ENCODE peak calls at places on chromosomes 7 and 10, in eight cellular contexts. O is CD8-positive, alpha-beta T cell; K is uterus; C is astrocyte of the cerebellum; L is Peyer's patch; E is endodermal cell; N is astrocyte of the spinal cord; A is AG10803. P is an unnamed sample.

GRCh38 chr10:5413012-5413938 is 918 bp downstream of the NET1 start:
- DNase-seq in O (no peak), N (peak; percentile 52), K (no peak), C (peak; percentile 36), L (no peak), A (peak; percentile 43), E (peak; percentile 66), P (peak; percentile 68)

GRCh38 chr7:63114371-63114985 is 884.2 kb upstream of the ZNF722 start:
- DNase-seq in O (no peak), A (no peak), E (no peak), C (no peak), K (no peak), L (no peak), N (no peak), P (no peak)

GRCh38 chr10:92914478-92915066 is 66.3 kb downstream of the EXOC6 start:
- DNase-seq in K (peak; percentile 20), L (peak; percentile 84), C (peak; percentile 11), A (peak; percentile 43), N (peak; percentile 54), O (peak; percentile 33), E (peak; percentile 85), P (peak; percentile 63)

GRCh38 chr7:95246935-95247370 is 77.4 kb downstream of the PON1 start:
- DNase-seq in O (no peak), E (peak; percentile 81), N (peak; percentile 78), C (peak; percentile 80), A (peak; percentile 72), K (peak; percentile 38), L (peak; percentile 68), P (peak; percentile 77)

GRCh38 chr10:6583447-6583846 is 3.4 kb upstream of the PRKCQ start:
- DNase-seq in C (no peak), K (no peak), O (peak; percentile 58), N (no peak), L (peak; percentile 65), A (no peak), E (no peak), P (no peak)

GRCh38 chr10:25707976-25708671 is 225.9 kb upstream of the MYO3A start:
- DNase-seq in E (no peak), K (no peak), N (no peak), C (no peak), L (no peak), O (no peak), A (no peak), P (no peak)

GRCh38 chr10:114374141-114374791 is 30.0 kb downstream of the AFAP1L2 start:
- DNase-seq in N (peak; percentile 56), C (peak; percentile 62), K (peak; percentile 87), A (no peak), O (no peak), E (no peak), L (peak; percentile 61), P (no peak)

GRCh38 chr7:18846765-18847215 is 270.6 kb downstream of the TWIST1 start:
- DNase-seq in L (no peak), K (no peak), N (no peak), A (peak; percentile 86), O (no peak), E (no peak), C (no peak), P (no peak)

GRCh38 chr10:100998991-100999741 is 442 bp upstream of the LZTS2 start:
- DNase-seq in O (peak; percentile 77), C (no peak), A (peak; percentile 71), E (peak; percentile 92), L (peak; percentile 89), N (peak; percentile 72), K (peak; percentile 77), P (peak; percentile 68)

GRCh38 chr7:148327379-148327778 is 263.2 kb upstream of the C7orf33 start:
- DNase-seq in E (peak; percentile 20), A (no peak), C (no peak), N (no peak), L (no peak), K (no peak), O (no peak), P (peak; percentile 89)

GRCh38 chr7:42348627-42349026 is 111.6 kb upstream of the GLI3 start:
- DNase-seq in A (peak; percentile 54), C (no peak), L (no peak), N (no peak), E (no peak), K (peak; percentile 30), O (no peak), P (no peak)

GRCh38 chr10:69786791-69787190 is 14.9 kb upstream of the COL13A1 start:
- DNase-seq in N (peak; percentile 56), C (peak; percentile 41), E (peak; percentile 67), K (no peak), L (no peak), O (no peak), A (peak; percentile 62), P (peak; percentile 56)
- TF ChIP-seq CTCF in N (peak; percentile 51), C (peak; percentile 53), E (peak; percentile 69), K (no peak), L (peak; percentile 30), O (no peak), A (peak; percentile 73), P (peak; percentile 42)

GRCh38 chr10:29535778-29536459 is 98.9 kb downstream of the SVIL start:
- DNase-seq in L (no peak), A (no peak), N (no peak), K (no peak), E (no peak), O (no peak), C (no peak), P (peak; percentile 34)

GRCh38 chr10:29533046-29533445 is 101.7 kb downstream of the SVIL start:
- DNase-seq in A (no peak), C (no peak), K (no peak), L (no peak), O (no peak), N (no peak), E (no peak), P (no peak)

GRCh38 chr10:29533696-29534285 is 101.0 kb downstream of the SVIL start:
- DNase-seq in K (no peak), C (no peak), N (no peak), A (peak; percentile 33), L (no peak), E (no peak), O (no peak), P (peak; percentile 17)

GRCh38 chr10:29534590-29534989 is 100.2 kb downstream of the SVIL start:
- DNase-seq in N (no peak), C (no peak), E (no peak), K (no peak), A (no peak), L (no peak), O (no peak), P (no peak)

GRCh38 chr10:29535012-29535777 is 99.6 kb downstream of the SVIL start:
- DNase-seq in E (peak; percentile 92), L (peak; percentile 67), N (peak; percentile 92), C (peak; percentile 63), K (peak; percentile 55), O (no peak), A (peak; percentile 83), P (peak; percentile 49)
- H3K4me3 ChIP-seq in E (no peak overlapping the region), L (peak overlapping the region; percentile 2), N (no peak overlapping the region), C (peak overlapping the region; percentile 0), K (no peak overlapping the region), O (no peak overlapping the region), A (peak overlapping the region; percentile 30), P (no peak overlapping the region)

DNA sequence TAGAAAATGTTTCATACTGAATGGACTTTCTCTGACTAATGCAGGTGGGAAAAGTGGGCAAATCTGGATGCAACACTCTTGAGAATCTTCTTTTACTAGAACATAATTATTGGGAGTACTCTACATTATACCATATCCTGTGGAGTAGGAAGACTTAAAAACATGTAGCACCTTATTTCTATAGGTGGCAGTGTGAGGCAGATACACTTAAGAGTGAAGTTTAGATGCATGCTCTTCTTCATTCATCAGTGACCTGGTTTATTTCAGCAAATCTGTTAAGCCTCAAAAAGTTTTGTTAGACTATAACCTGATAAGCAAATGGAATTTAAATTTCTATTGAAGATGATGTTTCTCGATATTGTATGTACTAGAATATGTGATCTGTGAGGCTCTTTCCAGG is 1087.1 kb upstream of the LRRN3 start:
- DNase-seq in C (no peak), N (no peak), O (no peak), E (no peak), L (no peak), K (no peak), A (no peak), P (peak; percentile 26)
- TF ChIP-seq CTCF in C (no peak), N (no peak), O (no peak), E (peak; percentile 44), L (no peak), K (no peak), A (no peak), P (peak; percentile 32)

GRCh38 chr7:100082978-100083377 is 1.5 kb upstream of the ZNF3 start:
- DNase-seq in E (no peak), L (no peak), K (no peak), C (no peak), O (no peak), A (no peak), N (no peak), P (no peak)
- H3K4me3 ChIP-seq in E (peak overlapping the region; percentile 19), L (no peak overlapping the region), K (no peak overlapping the region), C (no peak overlapping the region), O (no peak overlapping the region), A (no peak overlapping the region), N (no peak overlapping the region), P (no peak overlapping the region)

P was measured in epithelial cell of esophagus.